ENCODE peak calls at places on chromosomes 11 and 22, in six cellular contexts. V is substantia nigra, O is dorsolateral prefrontal cortex, N is T47D, S is NCI-H146, W is NCI-H460. U is an unnamed sample.

GRCh38 chr22:39568278-39568981 is 2.1 kb upstream of the CACNA1I start:
- DNase-seq in N (no peak), W (no peak), S (no peak), V (no peak), O (no peak), U (no peak)

GRCh38 chr22:20459862-20460261 is 22.2 kb upstream of the SCARF2 start:
- DNase-seq in S (no peak), W (no peak), V (no peak), N (no peak), O (no peak), U (no peak)

GRCh38 chr11:111355101-111355500 is 24.0 kb downstream of the POU2AF1 start:
- DNase-seq in N (no peak), W (no peak), O (no peak), V (no peak), S (no peak), U (no peak)

GRCh38 chr11:104570088-104570701 is 328.1 kb downstream of the CASP12 start:
- DNase-seq in W (no peak), V (no peak), S (no peak), N (no peak), O (no peak), U (no peak)

GRCh38 chr22:33443688-33444087 is 385.5 kb upstream of the SYN3 start:
- DNase-seq in W (no peak), V (no peak), N (no peak), O (no peak), S (no peak), U (no peak)

GRCh38 chr11:102197759-102198158 is 87.5 kb downstream of the YAP1 start:
- DNase-seq in O (no peak), W (no peak), V (no peak), S (no peak), N (no peak), U (no peak)

GRCh38 chr22:27311666-27312566 is 489.6 kb downstream of the MN1 start:
- DNase-seq in W (no peak), S (no peak), V (no peak), N (no peak), O (no peak), U (no peak)

GRCh38 chr22:50703726-50704509 is 31.3 kb downstream of the SHANK3 start:
- DNase-seq in W (no peak), N (no peak), S (no peak), O (no peak), V (no peak), U (no peak)

GRCh38 chr11:4370166-4370565 is 2.0 kb upstream of the OR52B4 start:
- DNase-seq in O (no peak), V (no peak), N (no peak), W (no peak), S (no peak), U (no peak)

GRCh38 chr22:35541254-35541748 is 670 bp downstream of the RASD2 start:
- DNase-seq in N (no peak), S (peak; percentile 34), V (no peak), O (no peak), W (no peak), U (no peak)

GRCh38 chr22:48874956-48875355 is 952.7 kb downstream of the BRD1 start:
- DNase-seq in S (no peak), O (no peak), V (no peak), W (no peak), N (no peak), U (no peak)

GRCh38 chr22:37141971-37142647 is 7.6 kb downstream of the IL2RB start:
- DNase-seq in W (no peak), S (no peak), O (no peak), N (no peak), V (no peak), U (no peak)

GRCh38 chr11:94790771-94791180 is 22.6 kb downstream of the AMOTL1 start:
- DNase-seq in W (no peak), V (no peak), O (no peak), N (no peak), S (no peak), U (no peak)

GRCh38 chr11:33064033-33064825 is 24.9 kb downstream of the TCP11L1 start:
- DNase-seq in N (no peak), W (no peak), O (no peak), V (no peak), S (no peak), U (no peak)

GRCh38 chr11:119041821-119042514 is 11.3 kb upstream of the SLC37A4 start:
- DNase-seq in N (no peak), O (no peak), S (no peak), V (no peak), W (no peak), U (no peak)

U was measured in gastrocnemius medialis.